ENCODE peak calls at places on chromosome 16, in nine cellular contexts. B is Panc1, A is breast epithelium, T is H1, O is upper lobe of left lung, I is HCT116, G is K562, Z is spleen, C is transverse colon. S is an unnamed sample. For H3K4me1, the result is how much of the 10 kb centered on the place peaks cover.

GRCh38 chr16:24993722-24994686 is 21.2 kb downstream of the ARHGAP17 start:
- DNase-seq in T (no peak), I (peak), C (peak), G (peak), Z (no peak), A (no peak), O (no peak), B (peak), S (no peak)

GRCh38 chr16:56362706-56363105 is 62.6 kb downstream of the AMFR start:
- DNase-seq in B (no peak), G (no peak), T (no peak), A (no peak), C (no peak), O (no peak), Z (no peak), I (no peak), S (no peak)

GRCh38 chr16:35596467-35596866 is 2137.1 kb downstream of the TP53TG3F start:
- DNase-seq in T (no peak), B (no peak), I (no peak), C (no peak), O (no peak), A (no peak), Z (no peak), G (no peak), S (no peak)

GRCh38 chr16:79331064-79331463 is 269.5 kb downstream of the MAF start:
- DNase-seq in O (no peak), A (no peak), T (no peak), B (no peak), Z (no peak), I (no peak), G (no peak), C (no peak), S (no peak)

GRCh38 chr16:50696575-50697420 is 3.4 kb downstream of the NOD2 start:
- DNase-seq in I (peak), C (peak), T (no peak), G (peak), A (peak), O (peak), B (no peak), Z (peak), S (peak)

GRCh38 chr16:21145738-21146137 is 4.9 kb downstream of the DNAH3 start:
- DNase-seq in B (no peak), Z (no peak), C (no peak), A (no peak), T (no peak), G (no peak), I (no peak), O (peak), S (no peak)

GRCh38 chr16:89633064-89633631 is 19.7 kb downstream of the DPEP1 start:
- DNase-seq in G (no peak), C (peak), A (no peak), T (no peak), O (no peak), I (peak), B (no peak), Z (no peak), S (no peak)

GRCh38 chr16:22324787-22325597 is 27.8 kb downstream of the POLR3E start:
- DNase-seq in A (no peak), B (no peak), I (no peak), T (no peak), G (no peak), C (no peak), O (no peak), Z (no peak), S (no peak)

DNA sequence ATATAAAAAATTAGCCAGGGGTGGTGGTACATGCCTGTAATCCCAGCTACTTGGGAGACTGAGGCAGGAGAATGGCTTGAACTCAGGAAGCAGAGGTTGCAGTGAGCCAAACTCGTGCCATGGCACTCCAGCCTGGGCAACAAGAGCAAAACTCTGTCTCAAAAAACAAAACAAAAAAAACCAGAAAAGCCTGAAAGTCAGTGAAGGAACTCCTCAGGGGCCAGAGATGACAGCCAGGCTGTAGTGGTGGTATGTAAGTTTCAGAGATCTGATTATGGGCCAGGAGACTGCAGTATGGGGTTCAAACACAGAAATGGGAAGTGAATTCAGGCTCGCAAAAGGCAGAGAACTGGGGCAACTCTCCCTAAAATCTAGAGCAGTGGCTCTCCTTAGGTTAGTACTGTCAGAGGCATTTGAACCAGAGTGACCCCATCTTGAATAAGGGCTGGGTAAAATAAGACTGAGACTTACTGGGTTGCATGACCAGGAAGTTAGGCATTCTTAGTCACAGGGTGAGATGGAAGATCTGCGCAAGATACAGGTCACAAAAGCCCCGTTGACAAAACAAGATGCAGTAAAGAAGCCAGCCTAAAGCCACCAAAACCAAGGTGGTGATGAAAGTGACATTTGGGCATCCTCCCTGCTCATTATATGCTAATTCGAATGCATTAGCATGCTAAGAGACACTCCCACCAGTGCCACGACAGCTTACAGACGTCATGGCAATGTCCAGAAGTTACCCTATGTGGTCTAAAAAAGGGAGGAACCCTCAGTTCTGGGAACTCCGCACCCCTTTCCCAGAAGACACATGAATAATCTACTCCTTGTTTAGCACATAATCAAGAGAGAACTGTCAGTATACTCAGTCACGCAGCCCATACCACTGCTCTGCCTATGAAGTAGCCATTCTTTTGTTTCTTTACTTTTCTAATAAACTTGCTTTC is 120.2 kb upstream of the XYLT1 start:
- DNase-seq in C (no peak), Z (no peak), G (peak), O (no peak), T (no peak), B (no peak), I (no peak), A (no peak), S (no peak)
- H3K27ac ChIP-seq in C (no peak), Z (no peak), G (no peak), O (no peak), T (no peak), B (no peak), I (no peak), A (no peak), S (no peak)

GRCh38 chr16:30953511-30954124 is 3.9 kb upstream of the SETD1A start:
- DNase-seq in G (peak), A (no peak), C (peak), I (peak), Z (peak), O (peak), B (no peak), T (peak), S (no peak)
- H3K4me1 ChIP-seq in G (under half), A (under half), C (under half), I (under half), Z (under half), O (under half), B (under half), T (under half), S (under half)

DNA sequence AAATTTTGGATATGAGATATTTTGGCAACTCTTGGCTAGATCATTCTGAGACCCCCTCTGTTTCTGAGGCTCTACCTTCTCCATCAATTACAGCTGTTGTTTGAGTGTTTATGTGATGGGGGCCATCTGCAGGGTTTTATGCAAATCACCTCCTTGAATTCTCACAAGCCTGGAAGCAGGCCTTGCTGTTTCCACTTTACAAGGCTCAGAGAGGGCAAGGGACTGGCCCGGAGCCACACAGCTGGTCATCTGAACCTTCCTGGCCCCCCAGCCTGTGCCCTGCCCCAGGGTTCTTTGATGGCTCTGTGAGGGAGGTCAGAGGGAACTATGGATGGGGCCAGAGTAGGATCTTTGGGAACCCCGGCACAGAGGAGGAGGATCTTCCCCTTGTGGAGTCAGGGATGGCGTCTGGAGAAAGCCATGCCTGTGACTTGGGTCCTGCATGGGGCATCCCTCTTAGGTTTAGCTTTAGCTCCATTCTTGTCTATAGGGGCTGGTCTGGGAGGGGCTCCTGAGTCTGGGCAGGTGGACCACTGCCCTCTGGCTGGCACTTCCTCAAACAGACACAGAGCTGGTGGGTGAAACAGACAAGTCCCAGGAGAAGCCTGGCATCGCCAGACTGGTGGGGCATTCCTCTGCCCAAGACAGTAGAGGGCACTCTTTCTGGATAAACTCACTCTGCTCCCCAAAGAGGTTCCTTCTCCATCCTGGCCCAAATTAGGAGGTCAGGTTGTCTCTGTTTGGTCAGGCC is 26.2 kb downstream of the IL21R start:
- DNase-seq in I (no peak), G (no peak), C (no peak), A (no peak), B (no peak), Z (peak), T (peak), O (peak), S (no peak)
- TF ChIP-seq POLR2AphosphoS5 in I (no peak), G (no peak), C (no peak), A (no peak), B (no peak), Z (no peak), T (no peak), O (no peak), S (no peak)

GRCh38 chr16:1311738-1312458 is 2.5 kb downstream of the UBE2I start:
- DNase-seq in B (no peak), T (no peak), C (no peak), A (no peak), Z (peak), G (no peak), O (no peak), I (no peak), S (no peak)
- H3K27ac ChIP-seq in B (peak), T (peak), C (peak), A (peak), Z (no peak), G (peak), O (peak), I (peak), S (peak)

DNA sequence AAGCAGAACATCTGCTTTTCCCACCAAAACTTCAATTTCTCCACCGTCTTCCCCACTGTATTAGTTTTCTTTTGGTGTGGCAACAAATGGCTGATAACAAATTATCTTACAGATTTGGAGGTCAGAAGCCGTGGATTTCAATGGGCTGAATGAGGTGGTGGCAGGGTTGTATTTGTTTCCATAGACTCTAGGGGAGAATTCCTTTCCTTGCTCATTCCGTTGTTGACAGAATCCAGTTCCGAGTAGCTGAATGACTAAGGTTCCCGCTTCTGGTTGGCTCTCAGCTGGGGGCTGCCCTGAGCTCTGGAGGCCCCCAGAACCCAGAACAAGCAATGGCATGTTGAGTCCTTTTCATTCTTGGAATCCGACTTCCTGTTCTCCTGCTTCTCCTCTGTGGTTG is 280.3 kb downstream of the SNX29 start:
- DNase-seq in Z (no peak), A (no peak), I (no peak), O (no peak), G (no peak), T (no peak), C (no peak), B (no peak), S (no peak)
- H3K4me1 ChIP-seq in Z (under half), A (under half), I (under half), O (under half), G (under half), T (under half), C (under half), B (under half), S (under half)

GRCh38 chr16:66025751-66026150 is 340.7 kb upstream of the CDH5 start:
- DNase-seq in O (no peak), B (no peak), T (no peak), C (no peak), Z (no peak), A (no peak), G (no peak), I (no peak), S (no peak)

GRCh38 chr16:66026931-66027330 is 339.6 kb upstream of the CDH5 start:
- DNase-seq in C (no peak), A (no peak), G (no peak), Z (no peak), B (no peak), I (no peak), T (no peak), O (no peak), S (no peak)

GRCh38 chr16:66030036-66030435 is 336.5 kb upstream of the CDH5 start:
- DNase-seq in Z (no peak), T (no peak), I (no peak), O (no peak), B (no peak), G (no peak), C (no peak), A (no peak), S (no peak)

GRCh38 chr16:66026211-66026610 is 340.3 kb upstream of the CDH5 start:
- DNase-seq in C (no peak), B (no peak), A (no peak), Z (no peak), O (no peak), G (peak), T (peak), I (no peak), S (peak)

GRCh38 chr16:66028505-66029216 is 337.8 kb upstream of the CDH5 start:
- DNase-seq in I (no peak), Z (no peak), B (no peak), A (no peak), G (no peak), O (no peak), C (no peak), T (no peak), S (no peak)
- TF ChIP-seq POLR2AphosphoS5 in I (no peak), Z (no peak), B (no peak), A (no peak), G (no peak), O (no peak), C (peak), T (no peak), S (no peak)

DNA sequence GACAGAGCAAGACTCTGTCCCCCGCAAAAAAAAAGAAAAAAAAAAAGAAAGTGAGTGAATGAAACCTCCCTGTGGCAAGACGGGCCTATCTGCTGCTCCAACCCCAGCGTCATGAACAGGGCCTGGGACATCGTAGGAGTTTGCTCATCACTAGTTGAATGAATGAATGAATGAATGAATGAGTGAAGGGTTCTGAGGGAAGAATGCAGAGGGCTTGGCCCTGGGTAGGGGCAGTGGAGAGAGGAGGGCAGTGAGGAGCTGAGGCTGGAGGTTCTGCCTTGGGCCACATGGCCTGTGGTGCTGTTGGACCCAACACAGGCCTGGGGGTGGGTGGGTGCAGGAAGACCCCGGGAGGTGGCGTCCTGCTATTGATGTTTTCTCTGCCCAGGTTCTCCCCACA is 125.5 kb upstream of the CIBAR2 start:
- DNase-seq in I (no peak), O (no peak), A (no peak), G (no peak), Z (no peak), T (no peak), C (no peak), B (no peak), S (no peak)
- H3K27ac ChIP-seq in I (no peak), O (peak), A (peak), G (no peak), Z (no peak), T (no peak), C (peak), B (no peak), S (no peak)

S was measured in prostate gland.